ENCODE peak calls at places on chromosomes 2 and 18, in seven cellular contexts. One of them, this sample, is unnamed. For H3K4me1, the result is how much of the 10 kb centered on the place peaks cover.

GRCh38 chr2:48578313-48578712 is 39.3 kb upstream of the GTF2A1L start:
- DNase-seq in transverse colon: no peak
- DNase-seq in stomach: no peak
- DNase-seq in heart right ventricle: no peak
- DNase-seq in pancreas: no peak
- DNase-seq in cardiac muscle cell: no peak
- DNase-seq in mucosa of descending colon: no peak
- DNase-seq in this sample: no peak

GRCh38 chr2:240462073-240462703 is 26.7 kb downstream of the GPC1 start:
- DNase-seq in transverse colon: peak
- DNase-seq in mucosa of descending colon: peak
- DNase-seq in heart right ventricle: no peak
- DNase-seq in cardiac muscle cell: no peak
- DNase-seq in stomach: no peak
- DNase-seq in pancreas: peak
- DNase-seq in this sample: no peak

GRCh38 chr2:31337197-31337596 is 77.3 kb downstream of the XDH start:
- DNase-seq in pancreas: no peak
- DNase-seq in transverse colon: no peak
- DNase-seq in cardiac muscle cell: peak
- DNase-seq in stomach: no peak
- DNase-seq in mucosa of descending colon: no peak
- DNase-seq in heart right ventricle: no peak
- DNase-seq in this sample: no peak

GRCh38 chr2:239259603-239260298 is 141.1 kb downstream of the HDAC4 start:
- DNase-seq in cardiac muscle cell: no peak
- DNase-seq in mucosa of descending colon: no peak
- DNase-seq in pancreas: no peak
- DNase-seq in heart right ventricle: no peak
- DNase-seq in transverse colon: peak
- DNase-seq in stomach: peak
- DNase-seq in this sample: no peak

GRCh38 chr18:77131100-77131651 is 1.4 kb downstream of the MBP start:
- DNase-seq in pancreas: no peak
- DNase-seq in stomach: no peak
- DNase-seq in transverse colon: peak
- DNase-seq in mucosa of descending colon: peak
- DNase-seq in cardiac muscle cell: peak
- DNase-seq in heart right ventricle: peak
- DNase-seq in this sample: peak

GRCh38 chr18:54223568-54224241 is 764 bp downstream of the MBD2 start:
- DNase-seq in heart right ventricle: peak
- DNase-seq in transverse colon: peak
- DNase-seq in stomach: peak
- DNase-seq in cardiac muscle cell: peak
- DNase-seq in mucosa of descending colon: peak
- DNase-seq in pancreas: peak
- DNase-seq in this sample: peak

GRCh38 chr2:55151721-55152433 is 80.2 kb downstream of the CLHC1 start:
- DNase-seq in heart right ventricle: no peak
- DNase-seq in transverse colon: no peak
- DNase-seq in mucosa of descending colon: no peak
- DNase-seq in pancreas: no peak
- DNase-seq in stomach: no peak
- DNase-seq in cardiac muscle cell: no peak
- DNase-seq in this sample: no peak

GRCh38 chr2:37274354-37274965 is 43.0 kb downstream of the NDUFAF7 start:
- DNase-seq in mucosa of descending colon: no peak
- DNase-seq in cardiac muscle cell: peak
- DNase-seq in pancreas: no peak
- DNase-seq in heart right ventricle: no peak
- DNase-seq in stomach: no peak
- DNase-seq in transverse colon: no peak
- DNase-seq in this sample: no peak

GRCh38 chr2:171365232-171365631 is 68.6 kb downstream of the METTL8 start:
- DNase-seq in stomach: no peak
- DNase-seq in transverse colon: peak
- DNase-seq in heart right ventricle: no peak
- DNase-seq in mucosa of descending colon: peak
- DNase-seq in cardiac muscle cell: no peak
- DNase-seq in pancreas: no peak
- DNase-seq in this sample: no peak

GRCh38 chr2:197904446-197904845 is 100.1 kb downstream of the PLCL1 start:
- DNase-seq in mucosa of descending colon: no peak
- DNase-seq in cardiac muscle cell: no peak
- DNase-seq in transverse colon: no peak
- DNase-seq in heart right ventricle: no peak
- DNase-seq in pancreas: no peak
- DNase-seq in stomach: no peak
- DNase-seq in this sample: no peak

GRCh38 chr2:12302140-12302539 is 414.6 kb upstream of the TRIB2 start:
- DNase-seq in transverse colon: no peak
- DNase-seq in stomach: no peak
- DNase-seq in mucosa of descending colon: no peak
- DNase-seq in heart right ventricle: no peak
- DNase-seq in pancreas: no peak
- DNase-seq in cardiac muscle cell: no peak
- DNase-seq in this sample: no peak

GRCh38 chr18:62773691-62774090 is 58.4 kb downstream of the PHLPP1 start:
- DNase-seq in mucosa of descending colon: no peak
- DNase-seq in stomach: no peak
- DNase-seq in cardiac muscle cell: no peak
- DNase-seq in heart right ventricle: no peak
- DNase-seq in transverse colon: no peak
- DNase-seq in pancreas: no peak
- DNase-seq in this sample: no peak

GRCh38 chr2:161223139-161223732 is 63.0 kb downstream of the TANK start:
- DNase-seq in mucosa of descending colon: no peak
- DNase-seq in heart right ventricle: no peak
- DNase-seq in stomach: no peak
- DNase-seq in transverse colon: no peak
- DNase-seq in pancreas: no peak
- DNase-seq in cardiac muscle cell: peak
- DNase-seq in this sample: peak

GRCh38 chr18:22031581-22031980 is 137.8 kb upstream of the GATA6 start:
- DNase-seq in pancreas: no peak
- DNase-seq in stomach: peak
- DNase-seq in cardiac muscle cell: no peak
- DNase-seq in mucosa of descending colon: no peak
- DNase-seq in transverse colon: no peak
- DNase-seq in heart right ventricle: no peak
- DNase-seq in this sample: peak

GRCh38 chr2:69546646-69547045 is 96.9 kb downstream of the AAK1 start:
- DNase-seq in heart right ventricle: no peak
- DNase-seq in pancreas: no peak
- DNase-seq in cardiac muscle cell: no peak
- DNase-seq in transverse colon: no peak
- DNase-seq in stomach: no peak
- DNase-seq in mucosa of descending colon: no peak
- DNase-seq in this sample: no peak

GRCh38 chr2:48483506-48483905 is 46.4 kb upstream of the STON1 start:
- DNase-seq in stomach: no peak
- DNase-seq in heart right ventricle: no peak
- DNase-seq in cardiac muscle cell: peak
- DNase-seq in transverse colon: no peak
- DNase-seq in pancreas: no peak
- DNase-seq in mucosa of descending colon: no peak
- DNase-seq in this sample: no peak

GRCh38 chr2:55224761-55225261 is 7.3 kb downstream of the CLHC1 start:
- DNase-seq in pancreas: no peak
- DNase-seq in cardiac muscle cell: no peak
- DNase-seq in heart right ventricle: no peak
- DNase-seq in stomach: no peak
- DNase-seq in transverse colon: no peak
- DNase-seq in mucosa of descending colon: peak
- DNase-seq in this sample: no peak

GRCh38 chr2:26838121-26838906 is 9.6 kb upstream of the DPYSL5 start:
- DNase-seq in transverse colon: no peak
- DNase-seq in pancreas: no peak
- DNase-seq in cardiac muscle cell: peak
- DNase-seq in mucosa of descending colon: no peak
- DNase-seq in stomach: no peak
- DNase-seq in heart right ventricle: no peak
- DNase-seq in this sample: peak

GRCh38 chr2:85258194-85258605 is 69.6 kb downstream of the TGOLN2 start:
- DNase-seq in stomach: no peak
- DNase-seq in cardiac muscle cell: peak
- DNase-seq in mucosa of descending colon: no peak
- DNase-seq in pancreas: no peak
- DNase-seq in heart right ventricle: no peak
- DNase-seq in transverse colon: no peak
- DNase-seq in this sample: no peak

GRCh38 chr2:217271813-217272212 is 411.9 kb upstream of the TNP1 start:
- DNase-seq in transverse colon: no peak
- DNase-seq in mucosa of descending colon: no peak
- DNase-seq in heart right ventricle: no peak
- DNase-seq in cardiac muscle cell: no peak
- DNase-seq in stomach: no peak
- DNase-seq in pancreas: no peak
- DNase-seq in this sample: no peak

GRCh38 chr2:19195681-19196080 is 162.7 kb downstream of the OSR1 start:
- DNase-seq in cardiac muscle cell: no peak
- DNase-seq in transverse colon: no peak
- DNase-seq in heart right ventricle: no peak
- DNase-seq in mucosa of descending colon: no peak
- DNase-seq in stomach: no peak
- DNase-seq in pancreas: no peak
- DNase-seq in this sample: no peak

GRCh38 chr18:67475673-67476072 is 40.8 kb downstream of the DSEL start:
- DNase-seq in mucosa of descending colon: no peak
- DNase-seq in cardiac muscle cell: peak
- DNase-seq in heart right ventricle: no peak
- DNase-seq in stomach: no peak
- DNase-seq in pancreas: no peak
- DNase-seq in transverse colon: no peak
- DNase-seq in this sample: no peak

GRCh38 chr2:28445448-28446258 is 50.2 kb upstream of the PLB1 start:
- DNase-seq in transverse colon: no peak
- DNase-seq in mucosa of descending colon: no peak
- DNase-seq in heart right ventricle: no peak
- DNase-seq in cardiac muscle cell: peak
- DNase-seq in stomach: no peak
- DNase-seq in pancreas: no peak
- DNase-seq in this sample: peak
- H3K4me1 ChIP-seq in transverse colon: under half
- H3K4me1 ChIP-seq in mucosa of descending colon: under half
- H3K4me1 ChIP-seq in heart right ventricle: under half
- H3K4me1 ChIP-seq in cardiac muscle cell: under half
- H3K4me1 ChIP-seq in stomach: under half
- H3K4me1 ChIP-seq in pancreas: under half
- H3K4me1 ChIP-seq in this sample: under half

GRCh38 chr18:44849361-44849760 is 168.7 kb downstream of the SETBP1 start:
- DNase-seq in pancreas: no peak
- DNase-seq in mucosa of descending colon: no peak
- DNase-seq in heart right ventricle: no peak
- DNase-seq in cardiac muscle cell: no peak
- DNase-seq in transverse colon: no peak
- DNase-seq in stomach: no peak
- DNase-seq in this sample: no peak
- H3K4me1 ChIP-seq in pancreas: under half
- H3K4me1 ChIP-seq in mucosa of descending colon: under half
- H3K4me1 ChIP-seq in heart right ventricle: under half
- H3K4me1 ChIP-seq in cardiac muscle cell: under half
- H3K4me1 ChIP-seq in transverse colon: under half
- H3K4me1 ChIP-seq in stomach: under half
- H3K4me1 ChIP-seq in this sample: under half

DNA sequence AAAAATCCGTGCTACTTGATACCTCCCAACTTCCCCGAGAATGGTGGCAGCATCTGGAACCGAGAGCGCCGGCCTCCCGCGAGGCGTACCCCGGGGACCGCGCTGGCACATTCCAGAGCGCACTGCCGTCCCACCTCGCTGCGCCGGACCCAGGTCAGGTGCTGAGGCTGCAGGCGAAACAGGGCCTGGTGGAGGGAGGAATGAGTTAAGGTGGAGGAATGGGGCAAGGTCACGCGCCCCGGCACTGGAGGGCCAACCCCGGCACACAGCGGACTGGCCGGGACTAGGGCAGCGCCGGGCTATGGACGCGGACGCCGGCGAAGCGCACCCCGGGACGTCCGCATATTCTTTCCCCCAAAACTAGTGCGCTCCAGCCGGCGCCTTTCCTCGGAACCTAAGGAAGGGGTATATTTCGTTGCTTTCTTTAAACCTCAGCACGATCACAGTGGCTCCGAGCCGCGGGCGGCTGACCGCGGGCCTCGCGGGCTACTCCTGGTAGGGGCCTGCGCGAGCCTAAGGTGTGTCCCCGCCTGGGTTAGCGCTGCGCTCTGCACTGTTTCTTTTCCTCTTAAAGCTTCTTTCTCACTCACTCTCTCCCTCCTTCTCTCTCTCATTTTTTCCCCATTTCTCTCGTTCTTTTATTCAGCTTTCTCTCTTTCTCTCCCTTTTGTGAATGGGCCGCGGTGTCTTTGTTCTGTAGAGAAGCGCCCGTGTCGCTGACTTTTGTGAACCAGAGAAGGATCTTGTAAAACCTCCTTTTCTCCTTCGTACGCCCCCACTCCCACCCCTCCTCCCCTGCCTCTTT is 2.1 kb upstream of the OTX1 start:
- DNase-seq in transverse colon: no peak
- DNase-seq in pancreas: peak
- DNase-seq in mucosa of descending colon: no peak
- DNase-seq in cardiac muscle cell: no peak
- DNase-seq in stomach: no peak
- DNase-seq in heart right ventricle: no peak
- DNase-seq in this sample: peak
- H3K4me1 ChIP-seq in transverse colon: under half
- H3K4me1 ChIP-seq in pancreas: under half
- H3K4me1 ChIP-seq in mucosa of descending colon: under half
- H3K4me1 ChIP-seq in cardiac muscle cell: under half
- H3K4me1 ChIP-seq in stomach: under half
- H3K4me1 ChIP-seq in heart right ventricle: under half
- H3K4me1 ChIP-seq in this sample: under half

GRCh38 chr2:42907835-42908234 is 115.5 kb upstream of the HAAO start:
- DNase-seq in mucosa of descending colon: no peak
- DNase-seq in heart right ventricle: no peak
- DNase-seq in cardiac muscle cell: no peak
- DNase-seq in pancreas: no peak
- DNase-seq in stomach: no peak
- DNase-seq in transverse colon: no peak
- DNase-seq in this sample: no peak
- H3K4me1 ChIP-seq in mucosa of descending colon: under half
- H3K4me1 ChIP-seq in heart right ventricle: half or more
- H3K4me1 ChIP-seq in cardiac muscle cell: under half
- H3K4me1 ChIP-seq in pancreas: under half
- H3K4me1 ChIP-seq in stomach: half or more
- H3K4me1 ChIP-seq in transverse colon: under half
- H3K4me1 ChIP-seq in this sample: under half

GRCh38 chr2:119518401-119518800 is 5.9 kb downstream of the SCTR start:
- DNase-seq in mucosa of descending colon: no peak
- DNase-seq in cardiac muscle cell: no peak
- DNase-seq in stomach: no peak
- DNase-seq in heart right ventricle: no peak
- DNase-seq in pancreas: no peak
- DNase-seq in transverse colon: no peak
- DNase-seq in this sample: no peak
- H3K4me1 ChIP-seq in mucosa of descending colon: under half
- H3K4me1 ChIP-seq in cardiac muscle cell: under half
- H3K4me1 ChIP-seq in stomach: under half
- H3K4me1 ChIP-seq in heart right ventricle: under half
- H3K4me1 ChIP-seq in pancreas: under half
- H3K4me1 ChIP-seq in transverse colon: under half
- H3K4me1 ChIP-seq in this sample: under half

GRCh38 chr2:10343658-10344057 is 41.0 kb downstream of the HPCAL1 start:
- DNase-seq in heart right ventricle: no peak
- DNase-seq in stomach: no peak
- DNase-seq in transverse colon: no peak
- DNase-seq in cardiac muscle cell: no peak
- DNase-seq in pancreas: no peak
- DNase-seq in mucosa of descending colon: no peak
- DNase-seq in this sample: no peak
- H3K4me1 ChIP-seq in heart right ventricle: half or more
- H3K4me1 ChIP-seq in stomach: under half
- H3K4me1 ChIP-seq in transverse colon: under half
- H3K4me1 ChIP-seq in cardiac muscle cell: under half
- H3K4me1 ChIP-seq in pancreas: under half
- H3K4me1 ChIP-seq in mucosa of descending colon: under half
- H3K4me1 ChIP-seq in this sample: under half

This sample was measured in hepatocyte.